ENCODE peak calls at places on chromosomes 13 and 19, in six cellular contexts. O, P, X, N, S and Q are unnamed samples. For H3K4me1, the result is how much of the 10 kb centered on the place peaks cover.

GRCh38 chr13:60583911-60584753 is 187.1 kb downstream of the TDRD3 start:
- DNase-seq in O (no peak), P (peak), X (no peak), N (peak), S (peak), Q (no peak)

GRCh38 chr13:33678906-33679657 is 138.9 kb upstream of the RFC3 start:
- DNase-seq in O (peak), P (peak), X (peak), N (peak), S (peak), Q (peak)

GRCh38 chr19:55591555-55591954 is 7.8 kb downstream of the FIZ1 start:
- DNase-seq in O (no peak), P (peak), X (no peak), N (no peak), S (no peak), Q (no peak)

GRCh38 chr19:35460608-35461007 is 12.6 kb downstream of the FFAR2 start:
- DNase-seq in O (no peak), P (no peak), X (no peak), N (no peak), S (no peak), Q (no peak)

GRCh38 chr13:80504453-80504852 is 163.5 kb upstream of the SPRY2 start:
- DNase-seq in O (no peak), P (no peak), X (no peak), N (no peak), S (no peak), Q (no peak)

GRCh38 chr19:5718032-5718578 is 1.8 kb downstream of the LONP1 start:
- DNase-seq in O (no peak), P (no peak), X (no peak), N (peak), S (no peak), Q (no peak)

GRCh38 chr13:113758651-113759524 is at the start of gene TMEM255B:
- DNase-seq in O (peak), P (peak), X (peak), N (peak), S (peak), Q (peak)

GRCh38 chr13:21242236-21242635 is 65.8 kb downstream of the MRPL57 start:
- DNase-seq in O (no peak), P (peak), X (no peak), N (no peak), S (no peak), Q (no peak)

GRCh38 chr19:13784731-13785452 is 10.4 kb upstream of the ZSWIM4 start:
- DNase-seq in O (peak), P (peak), X (peak), N (peak), S (peak), Q (peak)

GRCh38 chr13:99700468-99700867 is 199.2 kb downstream of the TM9SF2 start:
- DNase-seq in O (no peak), P (no peak), X (no peak), N (no peak), S (no peak), Q (no peak)

GRCh38 chr13:71751074-71751473 is 115.9 kb downstream of the DACH1 start:
- DNase-seq in O (no peak), P (no peak), X (no peak), N (no peak), S (no peak), Q (no peak)

GRCh38 chr19:2619076-2619475 is 83.4 kb downstream of the GNG7 start:
- DNase-seq in O (no peak), P (no peak), X (no peak), N (no peak), S (peak), Q (no peak)

GRCh38 chr13:99605417-99606321 is 104.4 kb downstream of the TM9SF2 start:
- DNase-seq in O (peak), P (peak), X (peak), N (no peak), S (peak), Q (peak)

GRCh38 chr13:20332361-20333096 is 100.4 kb upstream of the GJB6 start:
- DNase-seq in O (no peak), P (no peak), X (no peak), N (no peak), S (no peak), Q (no peak)

GRCh38 chr13:99501952-99502310 is 659 bp downstream of the TM9SF2 start:
- DNase-seq in O (no peak), P (peak), X (peak), N (peak), S (peak), Q (peak)

GRCh38 chr19:1618157-1619093 is 13.2 kb upstream of the UQCR11 start:
- DNase-seq in O (no peak), P (peak), X (peak), N (no peak), S (peak), Q (no peak)

GRCh38 chr19:31718041-31718440 is 368.8 kb upstream of the TSHZ3 start:
- DNase-seq in O (no peak), P (no peak), X (no peak), N (no peak), S (no peak), Q (no peak)

GRCh38 chr19:57004418-57004817 is 115.4 kb upstream of the USP29 start:
- DNase-seq in O (no peak), P (no peak), X (no peak), N (no peak), S (no peak), Q (no peak)

GRCh38 chr19:47284324-47284899 is 9.7 kb downstream of the INAFM1 start:
- DNase-seq in O (peak), P (peak), X (peak), N (peak), S (peak), Q (no peak)

GRCh38 chr13:28657784-28658538 is 969 bp upstream of the POMP start:
- DNase-seq in O (no peak), P (no peak), X (no peak), N (peak), S (no peak), Q (no peak)

GRCh38 chr19:5953680-5954213 is 24.2 kb downstream of the RANBP3 start:
- DNase-seq in O (no peak), P (no peak), X (no peak), N (no peak), S (no peak), Q (no peak)

GRCh38 chr13:21909331-21909730 is 238.5 kb downstream of the FGF9 start:
- DNase-seq in O (no peak), P (no peak), X (no peak), N (no peak), S (peak), Q (no peak)

GRCh38 chr13:110445183-110445582 is 116.3 kb downstream of the RAB20 start:
- DNase-seq in O (no peak), P (no peak), X (peak), N (peak), S (no peak), Q (no peak)

GRCh38 chr19:7923295-7924191 is 2.4 kb downstream of the CTXN1 start:
- DNase-seq in O (no peak), P (no peak), X (no peak), N (no peak), S (no peak), Q (no peak)

GRCh38 chr13:44812818-44813217 is 176.5 kb downstream of the NUFIP1 start:
- DNase-seq in O (no peak), P (no peak), X (no peak), N (no peak), S (no peak), Q (no peak)

GRCh38 chr13:66859934-66860867 is 369.9 kb downstream of the PCDH9 start:
- DNase-seq in O (no peak), P (peak), X (no peak), N (peak), S (no peak), Q (no peak)

GRCh38 chr19:42601811-42602443 is 7.2 kb upstream of the CEACAM8 start:
- DNase-seq in O (no peak), P (peak), X (no peak), N (peak), S (peak), Q (no peak)

GRCh38 chr13:111204438-111205177 is 89.5 kb downstream of the ARHGEF7 start:
- DNase-seq in O (no peak), P (peak), X (no peak), N (peak), S (no peak), Q (peak)

GRCh38 chr13:73092831-73093230 is 34.0 kb downstream of the KLF5 start:
- DNase-seq in O (no peak), P (no peak), X (no peak), N (no peak), S (no peak), Q (no peak)

GRCh38 chr13:23715092-23715761 is 145.0 kb downstream of the TNFRSF19 start:
- DNase-seq in O (no peak), P (peak), X (no peak), N (no peak), S (peak), Q (no peak)

GRCh38 chr19:2549701-2550191 is 73.8 kb downstream of the GADD45B start:
- DNase-seq in O (no peak), P (no peak), X (peak), N (peak), S (peak), Q (peak)

GRCh38 chr13:98174321-98174720 is 2.7 kb downstream of the RNF113B start:
- DNase-seq in O (no peak), P (no peak), X (no peak), N (no peak), S (no peak), Q (no peak)

GRCh38 chr19:7454998-7455397 is 33.8 kb downstream of the PEX11G start:
- DNase-seq in O (no peak), P (no peak), X (no peak), N (no peak), S (no peak), Q (no peak)

GRCh38 chr19:8361921-8362793 is 1.8 kb upstream of the ANGPTL4 start:
- DNase-seq in O (no peak), P (no peak), X (peak), N (peak), S (peak), Q (peak)

GRCh38 chr19:4108767-4109625 is 14.9 kb downstream of the MAP2K2 start:
- DNase-seq in O (peak), P (no peak), X (peak), N (no peak), S (no peak), Q (peak)

GRCh38 chr19:18415177-18415867 is 3.9 kb upstream of the SSBP4 start:
- DNase-seq in O (no peak), P (no peak), X (peak), N (peak), S (no peak), Q (peak)

DNA sequence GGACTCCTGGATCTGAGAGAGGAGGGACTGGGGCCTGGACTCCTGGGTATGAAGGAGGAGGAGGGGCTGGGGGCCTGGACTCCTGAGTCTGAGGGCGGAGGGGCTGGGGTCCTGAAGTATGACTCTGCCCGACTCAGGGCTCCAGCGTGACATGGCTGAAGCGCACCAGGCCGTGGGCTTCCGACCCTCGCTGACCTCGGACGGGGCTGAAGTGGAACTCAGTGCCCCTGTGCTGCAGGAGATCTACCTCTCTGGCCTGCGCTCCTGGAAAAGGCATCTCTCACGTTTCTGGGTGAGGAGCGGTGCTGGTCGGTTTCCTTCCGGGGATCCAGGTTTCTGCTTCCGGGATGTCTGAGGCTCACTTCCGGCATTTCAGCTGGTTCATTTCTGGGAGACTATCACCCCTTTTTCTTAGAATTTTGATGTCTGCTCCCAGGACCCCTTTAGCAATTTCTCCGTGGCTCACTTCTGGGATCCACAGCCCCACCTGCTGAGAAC is 1.2 kb downstream of the CPT1C start:
- DNase-seq in O (no peak), P (no peak), X (no peak), N (no peak), S (no peak), Q (no peak)
- H3K4me3 ChIP-seq in O (no peak), P (peak), X (no peak), N (no peak), S (no peak), Q (no peak)

DNA sequence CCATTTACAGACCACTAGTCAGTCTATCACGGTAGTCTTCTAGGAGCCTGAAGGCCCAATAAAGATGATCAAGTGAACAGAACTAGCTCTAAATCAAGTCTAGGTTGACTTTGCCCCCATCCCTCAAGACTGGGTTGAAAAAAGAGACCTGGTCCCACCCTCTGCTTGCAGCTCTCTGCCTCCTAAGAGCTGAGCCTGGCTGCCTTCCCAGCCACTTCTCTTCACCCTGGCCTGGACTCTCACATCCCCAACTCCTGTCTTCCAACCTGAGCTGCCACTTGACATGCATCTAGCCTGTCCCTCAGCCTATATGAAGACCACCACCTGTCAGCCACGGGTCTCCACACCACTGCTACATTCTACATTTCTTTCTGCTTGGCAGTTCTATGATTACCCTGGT is 99.6 kb downstream of the FOXO1 start:
- DNase-seq in O (no peak), P (no peak), X (no peak), N (no peak), S (no peak), Q (no peak)
- H3K4me1 ChIP-seq in O (half or more), P (half or more), X (under half), N (under half), S (under half), Q (half or more)

DNA sequence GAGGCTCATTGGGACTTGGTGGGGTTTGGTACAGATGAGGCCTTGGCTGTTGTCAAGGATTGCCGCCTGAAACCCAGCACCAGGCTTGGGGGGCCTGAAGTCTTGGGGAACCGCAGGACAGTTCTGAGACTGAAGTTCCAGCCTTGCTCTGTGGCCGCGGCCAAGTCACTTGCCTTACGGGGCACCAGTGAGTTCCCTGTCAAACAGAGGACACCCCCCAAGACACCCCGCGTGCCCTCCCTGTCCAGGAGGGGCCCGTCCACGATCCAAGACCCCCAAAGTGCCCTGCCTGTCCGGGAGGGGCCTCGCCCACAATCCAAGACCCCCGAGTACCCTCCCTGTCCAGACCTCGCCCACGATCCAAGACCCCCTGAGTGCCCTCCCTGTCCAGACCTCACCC is 2.5 kb downstream of the CDC34 start:
- DNase-seq in O (no peak), P (no peak), X (no peak), N (no peak), S (no peak), Q (no peak)
- TF ChIP-seq CTCF in O (no peak), P (no peak), X (no peak), N (no peak), S (peak), Q (no peak)

GRCh38 chr19:58326501-58326913 is 287 bp upstream of the ZSCAN22 start:
- DNase-seq in O (no peak), P (no peak), X (no peak), N (no peak), S (no peak), Q (no peak)

GRCh38 chr19:58328999-58329398 is 2.2 kb downstream of the ZSCAN22 start:
- DNase-seq in O (no peak), P (peak), X (no peak), N (no peak), S (peak), Q (no peak)

GRCh38 chr19:58326914-58327726 is at the start of gene ZSCAN22:
- DNase-seq in O (peak), P (peak), X (peak), N (peak), S (peak), Q (peak)

GRCh38 chr19:58330458-58330857 is 3.7 kb downstream of the ZSCAN22 start:
- DNase-seq in O (no peak), P (peak), X (no peak), N (peak), S (peak), Q (no peak)

DNA sequence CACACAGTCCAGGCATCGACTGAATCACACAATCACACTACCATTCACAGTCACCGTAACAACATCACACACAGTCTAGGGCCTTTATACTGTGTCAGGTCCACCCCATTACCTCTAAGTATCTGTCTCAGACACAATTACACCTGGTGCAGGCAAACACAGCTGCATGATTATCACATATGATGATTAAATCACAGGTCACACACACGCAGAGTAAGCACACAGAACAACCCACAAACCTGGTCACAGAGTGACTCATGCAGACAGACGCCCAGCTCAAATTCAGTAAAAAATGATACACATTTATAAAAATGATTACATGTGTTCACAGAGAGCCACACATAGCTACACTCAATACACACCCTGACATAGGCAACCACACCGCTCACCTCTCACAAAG is 1.2 kb upstream of the ZSCAN22 start:
- DNase-seq in O (no peak), P (no peak), X (no peak), N (peak), S (peak), Q (no peak)
- H3K4me3 ChIP-seq in O (no peak), P (peak), X (no peak), N (peak), S (peak), Q (peak)

GRCh38 chr13:35530147-35530546 is 53.7 kb upstream of the MAB21L1 start:
- DNase-seq in O (no peak), P (no peak), X (no peak), N (no peak), S (no peak), Q (no peak)
- H3K4me1 ChIP-seq in O (under half), P (under half), X (under half), N (under half), S (under half), Q (under half)